ENCODE peak calls at places on chromosomes 7 and 10, in eight cellular contexts. Q, M, V, U, A, G, S and R are unnamed samples.

GRCh38 chr7:159023216-159023615 is 121.5 kb downstream of the VIPR2 start:
- DNase-seq in Q (no peak), M (no peak), V (no peak), U (no peak), A (no peak), G (no peak), S (no peak), R (no peak)

GRCh38 chr10:100637785-100638184 is 102.0 kb downstream of the HIF1AN start:
- DNase-seq in Q (peak; percentile 67), M (peak; percentile 20), V (no peak), U (peak; percentile 55), A (peak; percentile 7), G (no peak), S (peak; percentile 62), R (peak; percentile 87)

GRCh38 chr10:60846173-60846572 is 67.9 kb downstream of the CDK1 start:
- DNase-seq in Q (no peak), M (no peak), V (no peak), U (no peak), A (peak; percentile 79), G (no peak), S (no peak), R (no peak)

GRCh38 chr10:98886686-98887085 is 349.0 kb downstream of the HPSE2 start:
- DNase-seq in Q (no peak), M (no peak), V (no peak), U (no peak), A (peak; percentile 43), G (no peak), S (no peak), R (no peak)

GRCh38 chr10:80131499-80131901 is 1.0 kb upstream of the PLAC9 start:
- DNase-seq in Q (no peak), M (no peak), V (no peak), U (no peak), A (peak; percentile 56), G (no peak), S (no peak), R (no peak)

GRCh38 chr10:30759423-30759822 is 129.9 kb upstream of the LYZL2 start:
- DNase-seq in Q (no peak), M (no peak), V (no peak), U (no peak), A (peak; percentile 61), G (no peak), S (no peak), R (no peak)

GRCh38 chr10:102752266-102752930 is 8.7 kb downstream of the WBP1L start:
- DNase-seq in Q (no peak), M (no peak), V (no peak), U (no peak), A (no peak), G (no peak), S (no peak), R (no peak)

GRCh38 chr7:9822458-9823290 is 1151.0 kb upstream of the PHF14 start:
- DNase-seq in Q (no peak), M (no peak), V (no peak), U (no peak), A (no peak), G (no peak), S (no peak), R (no peak)

GRCh38 chr10:112756118-112756512 is 193.9 kb upstream of the TCF7L2 start:
- DNase-seq in Q (no peak), M (no peak), V (no peak), U (no peak), A (no peak), G (no peak), S (no peak), R (no peak)

GRCh38 chr10:29865700-29866355 is 193.6 kb downstream of the JCAD start:
- DNase-seq in Q (no peak), M (peak; percentile 67), V (no peak), U (no peak), A (peak; percentile 30), G (no peak), S (no peak), R (no peak)

GRCh38 chr10:104521901-104522827 is 118.9 kb upstream of the SORCS3 start:
- DNase-seq in Q (no peak), M (no peak), V (no peak), U (no peak), A (no peak), G (no peak), S (no peak), R (peak; percentile 63)

GRCh38 chr7:155533120-155533826 is 13.1 kb downstream of the CNPY1 start:
- DNase-seq in Q (no peak), M (no peak), V (no peak), U (peak; percentile 18), A (no peak), G (no peak), S (no peak), R (peak; percentile 62)

GRCh38 chr7:157268540-157268939 is 68.3 kb upstream of the DNAJB6 start:
- DNase-seq in Q (no peak), M (no peak), V (no peak), U (no peak), A (no peak), G (no peak), S (no peak), R (no peak)

GRCh38 chr10:117373848-117374505 is 1.3 kb downstream of the PDZD8 start:
- DNase-seq in Q (peak; percentile 33), M (peak; percentile 60), V (no peak), U (peak; percentile 12), A (peak; percentile 25), G (no peak), S (peak; percentile 44), R (peak; percentile 47)

GRCh38 chr7:77576856-77577255 is 39.8 kb downstream of the PTPN12 start:
- DNase-seq in Q (no peak), M (no peak), V (no peak), U (no peak), A (no peak), G (no peak), S (no peak), R (no peak)

GRCh38 chr7:28409716-28410627 is 2.3 kb upstream of the CREB5 start:
- DNase-seq in Q (peak; percentile 17), M (peak; percentile 63), V (no peak), U (peak; percentile 45), A (peak; percentile 26), G (no peak), S (no peak), R (peak; percentile 76)

GRCh38 chr7:142583424-142583823 is 165.8 kb upstream of the PRSS1 start:
- DNase-seq in Q (peak; percentile 76), M (peak; percentile 73), V (peak; percentile 58), U (no peak), A (peak; percentile 90), G (peak; percentile 33), S (no peak), R (peak; percentile 22)

GRCh38 chr10:97138174-97138573 is 47.6 kb downstream of the SLIT1 start:
- DNase-seq in Q (peak; percentile 58), M (peak; percentile 46), V (no peak), U (no peak), A (peak; percentile 9), G (no peak), S (no peak), R (no peak)

DNA sequence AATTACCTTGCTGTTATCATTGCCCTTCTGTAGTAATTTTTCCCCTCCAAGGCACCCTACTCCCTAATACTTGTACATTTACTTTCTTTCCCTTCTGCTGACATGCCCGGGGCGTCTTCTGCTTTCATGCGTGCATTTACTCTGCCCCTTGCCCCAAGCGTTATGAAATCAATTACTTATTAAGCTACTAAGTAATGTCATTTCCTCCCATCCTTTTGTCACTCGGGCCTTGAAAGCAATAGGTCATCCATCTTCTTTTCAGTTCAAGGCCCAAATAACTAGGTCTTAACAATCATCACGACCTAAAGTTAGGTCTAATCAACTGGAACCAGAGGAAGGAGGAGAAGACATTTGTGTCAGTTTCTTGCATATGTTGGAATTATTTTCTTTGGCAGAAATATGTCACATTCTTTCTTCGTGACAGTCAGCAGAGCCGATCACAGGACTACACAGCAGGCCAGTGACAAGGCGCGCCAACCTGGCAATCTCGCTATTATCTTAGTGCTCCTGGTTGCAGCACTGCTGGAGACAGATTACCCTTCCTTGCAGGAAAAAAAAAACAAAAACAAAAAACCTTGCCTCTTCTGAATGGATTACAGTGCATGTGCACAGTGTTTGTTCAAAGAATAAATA is 179.2 kb downstream of the RELN start:
- DNase-seq in Q (no peak), M (peak; percentile 18), V (no peak), U (no peak), A (no peak), G (no peak), S (no peak), R (peak; percentile 14)
- H3K4me2 ChIP-seq in Q (peak overlapping the region; percentile 21), M (no peak overlapping the region), V (no peak overlapping the region), U (no peak overlapping the region), A (no peak overlapping the region), G (no peak overlapping the region), S (no peak overlapping the region), R (no peak overlapping the region)

DNA sequence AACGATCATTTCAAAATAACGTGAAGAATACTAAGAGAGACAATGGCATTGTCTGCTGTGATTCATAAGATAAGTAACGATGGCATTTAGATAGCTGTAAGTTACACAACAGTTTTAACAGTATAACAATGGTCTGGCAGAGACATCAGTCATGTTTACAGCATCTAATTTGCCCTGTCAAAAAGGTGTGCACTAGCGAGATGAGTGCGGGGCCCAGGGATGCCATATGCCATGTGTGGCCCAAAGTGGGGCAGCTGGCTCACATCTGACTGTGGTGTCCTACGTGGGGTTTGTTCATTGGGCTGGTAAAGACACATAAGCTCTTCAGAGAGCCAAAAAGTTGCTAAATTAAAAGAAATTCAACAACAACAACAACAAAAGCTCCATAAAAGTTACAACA is 55.8 kb upstream of the RHEB start:
- DNase-seq in Q (no peak), M (no peak), V (no peak), U (no peak), A (no peak), G (no peak), S (no peak), R (no peak)
- H3K4me2 ChIP-seq in Q (no peak overlapping the region), M (no peak overlapping the region), V (no peak overlapping the region), U (no peak overlapping the region), A (no peak overlapping the region), G (no peak overlapping the region), S (no peak overlapping the region), R (no peak overlapping the region)

DNA sequence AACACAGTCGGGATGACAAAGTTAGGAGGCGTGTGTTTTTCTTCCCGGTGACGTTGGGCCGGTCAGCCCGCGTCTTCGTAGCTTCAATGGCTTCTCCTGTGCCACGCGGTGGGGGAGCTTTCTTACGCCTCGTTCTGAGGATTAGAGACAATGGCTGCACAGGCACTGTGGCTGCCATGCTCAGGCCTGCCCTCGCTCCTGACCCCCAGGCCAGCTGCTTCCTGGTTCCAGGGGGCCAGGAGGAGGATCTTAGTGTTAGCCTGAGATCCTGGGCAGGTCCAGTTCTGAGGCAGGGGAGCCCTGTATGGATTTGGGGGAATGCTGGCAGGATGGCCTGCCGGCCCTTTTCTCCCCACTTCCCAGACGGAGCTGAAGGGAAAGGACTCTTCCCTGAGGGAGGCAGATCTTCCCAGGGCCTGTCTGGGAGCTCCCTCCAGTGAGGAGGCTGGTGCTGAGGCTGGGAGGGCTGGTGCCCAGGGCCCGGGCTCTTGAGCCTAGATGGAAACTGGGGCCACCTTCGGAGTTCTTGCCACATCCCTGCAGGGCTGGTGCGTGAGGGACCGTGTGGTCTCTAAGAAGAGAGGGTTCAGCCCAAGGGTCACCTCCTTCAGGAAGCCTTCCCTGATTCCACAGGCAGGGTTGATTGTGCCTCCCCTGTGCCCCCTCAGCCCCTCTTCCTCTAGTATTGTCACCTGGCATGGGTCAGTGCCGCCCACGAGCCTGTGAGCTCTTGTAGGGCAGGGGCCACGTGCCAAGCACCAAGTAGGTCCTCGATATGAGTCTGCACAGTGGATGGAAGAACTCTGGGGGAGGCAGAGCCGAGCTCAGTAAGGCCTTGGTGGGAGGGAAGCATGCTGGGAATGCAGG is 101.4 kb downstream of the GRK5 start:
- DNase-seq in Q (no peak), M (no peak), V (no peak), U (no peak), A (no peak), G (no peak), S (no peak), R (no peak)
- H3K4me2 ChIP-seq in Q (no peak overlapping the region), M (no peak overlapping the region), V (peak overlapping the region; percentile 91), U (no peak overlapping the region), A (no peak overlapping the region), G (no peak overlapping the region), S (no peak overlapping the region), R (no peak overlapping the region)

GRCh38 chr10:48946891-48947500 is 7.4 kb upstream of the LRRC18 start:
- DNase-seq in Q (no peak), M (peak; percentile 33), V (no peak), U (no peak), A (peak; percentile 58), G (no peak), S (no peak), R (no peak)
- H3K4me2 ChIP-seq in Q (no peak overlapping the region), M (no peak overlapping the region), V (no peak overlapping the region), U (no peak overlapping the region), A (no peak overlapping the region), G (no peak overlapping the region), S (no peak overlapping the region), R (no peak overlapping the region)